ENCODE peak calls at places on chromosome 10, in eight cellular contexts. L, J, S, I, W, Q, G and O are unnamed samples.

GRCh38 chr10:62185914-62186692 is 82.5 kb downstream of the RTKN2 start:
- DNase-seq in I (no peak), G (no peak), J (no peak), W (no peak), S (no peak), Q (no peak), L (no peak), O (no peak)

GRCh38 chr10:91597397-91597881 is 35.4 kb downstream of the PPP1R3C start:
- DNase-seq in W (no peak), G (no peak), Q (no peak), J (no peak), I (peak; percentile 61), L (no peak), S (no peak), O (peak; percentile 80)

GRCh38 chr10:89829262-89829886 is 128.0 kb downstream of the KIF20B start:
- DNase-seq in I (no peak), S (no peak), W (no peak), Q (no peak), G (no peak), J (no peak), L (no peak), O (no peak)

GRCh38 chr10:30818854-30819253 is 189.3 kb upstream of the LYZL2 start:
- DNase-seq in W (no peak), L (no peak), Q (no peak), S (peak; percentile 57), G (peak; percentile 82), I (no peak), J (no peak), O (no peak)

GRCh38 chr10:14533295-14533694 is 202.6 kb upstream of the FRMD4A start:
- DNase-seq in G (no peak), L (no peak), W (no peak), J (no peak), Q (no peak), I (no peak), S (no peak), O (no peak)

GRCh38 chr10:112360308-112361270 is 13.3 kb upstream of the ACSL5 start:
- DNase-seq in S (no peak), L (no peak), W (no peak), G (peak; percentile 67), J (no peak), I (no peak), Q (no peak), O (no peak)

GRCh38 chr10:48247680-48248079 is 26.8 kb downstream of the FRMPD2 start:
- DNase-seq in G (no peak), S (peak; percentile 43), Q (no peak), L (no peak), I (no peak), J (no peak), W (no peak), O (no peak)

GRCh38 chr10:104242545-104242944 is 10.4 kb upstream of the CFAP43 start:
- DNase-seq in G (no peak), W (no peak), I (no peak), Q (no peak), J (no peak), S (no peak), L (no peak), O (no peak)

GRCh38 chr10:5524721-5525531 is at the start of gene CALML3:
- DNase-seq in J (no peak), Q (no peak), G (no peak), L (no peak), S (peak; percentile 74), W (peak; percentile 93), I (no peak), O (no peak)

GRCh38 chr10:124668517-124669051 is 75.6 kb downstream of the FAM53B start:
- DNase-seq in Q (no peak), G (no peak), L (no peak), S (no peak), I (no peak), J (no peak), W (no peak), O (no peak)

GRCh38 chr10:124559372-124560132 is 97.9 kb downstream of the LHPP start:
- DNase-seq in Q (no peak), W (peak; percentile 75), G (no peak), L (no peak), I (no peak), S (peak; percentile 61), J (no peak), O (no peak)

GRCh38 chr10:8040651-8041050 is 13.8 kb upstream of the GATA3 start:
- DNase-seq in J (no peak), L (no peak), I (no peak), Q (no peak), G (no peak), W (no peak), S (no peak), O (no peak)

GRCh38 chr10:70664702-70665195 is 7.6 kb upstream of the ADAMTS14 start:
- DNase-seq in W (peak; percentile 79), I (peak; percentile 39), Q (peak; percentile 89), L (no peak), S (peak; percentile 18), J (no peak), G (peak; percentile 99), O (peak; percentile 91)

GRCh38 chr10:49109669-49110335 is 5.5 kb downstream of the VSTM4 start:
- DNase-seq in W (no peak), S (no peak), G (peak; percentile 93), Q (peak; percentile 66), J (no peak), I (peak; percentile 54), L (no peak), O (peak; percentile 45)

GRCh38 chr10:49395741-49396665 is at the start of gene DRGX:
- DNase-seq in I (no peak), S (no peak), Q (no peak), J (peak; percentile 32), G (no peak), W (no peak), L (no peak), O (no peak)

GRCh38 chr10:86253171-86254072 is 113.2 kb downstream of the GRID1 start:
- DNase-seq in S (peak; percentile 68), G (no peak), L (no peak), I (peak; percentile 18), Q (no peak), W (peak; percentile 79), J (no peak), O (no peak)

GRCh38 chr10:110535958-110536891 is 31.3 kb upstream of the SMC3 start:
- DNase-seq in G (peak; percentile 66), Q (no peak), J (peak; percentile 30), I (no peak), S (peak; percentile 76), W (no peak), L (no peak), O (peak; percentile 39)

GRCh38 chr10:110865184-110865803 is 6.4 kb upstream of the PDCD4 start:
- DNase-seq in J (no peak), G (peak; percentile 78), L (no peak), I (peak; percentile 81), Q (no peak), W (no peak), S (no peak), O (peak; percentile 77)

GRCh38 chr10:101934911-101935310 is 91.3 kb upstream of the KCNIP2 start:
- DNase-seq in S (no peak), Q (no peak), G (no peak), W (no peak), L (no peak), J (no peak), I (no peak), O (no peak)

GRCh38 chr10:111392910-111393309 is 316.1 kb downstream of the ADRA2A start:
- DNase-seq in Q (no peak), G (peak; percentile 87), W (no peak), S (no peak), J (no peak), L (no peak), I (no peak), O (peak; percentile 80)

GRCh38 chr10:8767616-8768015 is 713.1 kb downstream of the GATA3 start:
- DNase-seq in I (no peak), G (no peak), S (no peak), Q (no peak), W (no peak), J (no peak), L (no peak), O (no peak)

GRCh38 chr10:110076559-110077318 is 69.0 kb downstream of the ADD3 start:
- DNase-seq in G (peak; percentile 96), L (no peak), J (no peak), W (no peak), I (peak; percentile 44), S (no peak), Q (peak; percentile 94), O (peak; percentile 97)

GRCh38 chr10:120634629-120635028 is 177.6 kb downstream of the PLPP4 start:
- DNase-seq in I (no peak), G (no peak), J (peak; percentile 85), S (no peak), L (no peak), Q (no peak), W (no peak), O (no peak)
- TF ChIP-seq CTCF in I (peak; percentile 3), G (no peak), J (peak; percentile 48), S (no peak), L (peak; percentile 18), Q (peak; percentile 3), W (peak; percentile 12), O (peak; percentile 5)

DNA sequence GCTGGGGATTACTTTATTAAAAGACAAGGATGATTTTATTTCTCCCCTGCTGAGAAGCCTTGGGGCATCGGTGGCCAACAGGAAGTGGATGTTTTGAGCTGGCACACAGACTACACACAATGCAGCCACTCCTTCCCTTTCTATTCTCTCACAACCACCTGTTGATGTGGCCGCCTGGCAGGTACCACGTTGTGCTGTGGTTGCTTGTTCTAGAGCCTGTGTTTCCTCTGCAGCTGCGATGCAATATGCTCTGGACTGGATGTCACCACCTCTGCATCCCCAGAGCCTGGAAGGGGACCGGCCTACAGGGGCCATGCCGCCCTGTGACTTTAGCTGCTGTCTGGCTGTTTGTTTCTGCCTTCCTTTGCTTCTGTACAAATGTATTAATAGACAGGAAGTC is 195.7 kb upstream of the CELF2 start:
- DNase-seq in G (no peak), W (no peak), S (no peak), L (no peak), J (no peak), I (no peak), Q (no peak), O (no peak)
- TF ChIP-seq CTCF in G (no peak), W (no peak), S (no peak), L (no peak), J (no peak), I (no peak), Q (no peak), O (no peak)

GRCh38 chr10:117090831-117091230 is 47.2 kb downstream of the VAX1 start:
- DNase-seq in G (no peak), I (no peak), L (no peak), J (no peak), S (no peak), W (no peak), Q (no peak), O (no peak)

GRCh38 chr10:117092386-117092785 is 45.7 kb downstream of the VAX1 start:
- DNase-seq in G (no peak), S (no peak), L (no peak), J (no peak), I (no peak), Q (no peak), W (no peak), O (no peak)

GRCh38 chr10:117096559-117097201 is 41.4 kb downstream of the VAX1 start:
- DNase-seq in G (no peak), I (no peak), L (no peak), J (peak; percentile 13), Q (no peak), W (no peak), S (no peak), O (no peak)

GRCh38 chr10:117094856-117095255 is 43.2 kb downstream of the VAX1 start:
- DNase-seq in S (no peak), J (no peak), W (no peak), L (no peak), Q (no peak), I (no peak), G (no peak), O (no peak)
- TF ChIP-seq CTCF in S (no peak), J (no peak), W (no peak), L (no peak), Q (no peak), I (no peak), G (no peak), O (no peak)

GRCh38 chr10:12949248-12949647 is 52.3 kb downstream of the CCDC3 start:
- DNase-seq in G (no peak), J (peak; percentile 36), S (no peak), Q (no peak), I (no peak), L (no peak), W (no peak), O (no peak)
- TF ChIP-seq CTCF in G (no peak), J (no peak), S (no peak), Q (no peak), I (peak; percentile 3), L (peak; percentile 26), W (peak; percentile 50), O (no peak)